ENCODE peak calls at places on chromosomes 11 and 22, in nine cellular contexts. M is left lung, J is uterus, W is SK-N-SH, K is cardiac fibroblast, O is SJCRH30, L is heart left ventricle, Z is GM23248, G is dorsolateral prefrontal cortex. A is an unnamed sample.

GRCh38 chr11:33227578-33228261 is 29.5 kb upstream of the HIPK3 start:
- DNase-seq in O (no peak), M (no peak), L (no peak), K (peak; percentile 70), G (no peak), W (no peak), J (no peak), Z (peak; percentile 65), A (no peak)

GRCh38 chr11:43541993-43542392 is 138.5 kb upstream of the HSD17B12 start:
- DNase-seq in Z (peak; percentile 53), W (no peak), J (no peak), O (no peak), L (no peak), M (no peak), G (no peak), K (no peak), A (no peak)

GRCh38 chr11:96254087-96254486 is 88.9 kb downstream of the MAML2 start:
- DNase-seq in J (no peak), L (peak; percentile 42), G (no peak), M (no peak), K (peak; percentile 79), W (no peak), O (peak; percentile 26), Z (peak; percentile 65), A (no peak)

GRCh38 chr22:17217179-17217578 is 2.1 kb downstream of the ADA2 start:
- DNase-seq in O (no peak), M (no peak), G (no peak), W (no peak), K (no peak), Z (no peak), J (no peak), L (no peak), A (peak; percentile 11)

GRCh38 chr11:121892863-121893262 is 223.2 kb downstream of the BLID start:
- DNase-seq in W (no peak), K (peak; percentile 74), O (no peak), J (no peak), L (no peak), G (no peak), Z (peak; percentile 81), M (no peak), A (no peak)

GRCh38 chr11:11810764-11811726 is 30.7 kb upstream of the USP47 start:
- DNase-seq in Z (no peak), O (no peak), G (no peak), J (no peak), W (no peak), M (no peak), L (no peak), K (no peak), A (peak; percentile 72)

GRCh38 chr22:31652129-31652528 is 9.9 kb downstream of the PISD start:
- DNase-seq in W (no peak), L (no peak), M (no peak), O (no peak), K (no peak), Z (no peak), G (no peak), J (no peak), A (no peak)

GRCh38 chr22:17284917-17285316 is 65.7 kb upstream of the ADA2 start:
- DNase-seq in W (no peak), G (no peak), M (no peak), L (no peak), Z (no peak), O (peak; percentile 0), J (no peak), K (no peak), A (peak; percentile 28)

GRCh38 chr11:102783720-102784119 is 3.3 kb upstream of the MMP10 start:
- DNase-seq in L (no peak), W (no peak), G (no peak), K (no peak), O (no peak), M (no peak), J (no peak), Z (no peak), A (no peak)

GRCh38 chr11:131909426-131910200 is 539.2 kb downstream of the NTM start:
- DNase-seq in O (no peak), L (no peak), M (no peak), Z (peak; percentile 58), J (no peak), K (peak; percentile 39), G (no peak), W (no peak), A (no peak)

GRCh38 chr11:84922212-84922805 is 704.8 kb downstream of the DLG2 start:
- DNase-seq in O (no peak), L (no peak), M (no peak), K (peak; percentile 3), G (no peak), W (no peak), J (no peak), Z (peak; percentile 32), A (no peak)
- H3K4me3 ChIP-seq in O (no peak overlapping the region), L (no peak overlapping the region), M (no peak overlapping the region), K (no peak overlapping the region), G (peak overlapping the region; percentile 28), W (no peak overlapping the region), J (no peak overlapping the region), Z (peak overlapping the region; percentile 52), A (peak overlapping the region; percentile 42)

GRCh38 chr22:50674606-50675552 is 2.3 kb downstream of the SHANK3 start:
- DNase-seq in W (peak; percentile 97), O (no peak), J (no peak), Z (peak; percentile 44), G (no peak), M (peak; percentile 75), L (no peak), K (no peak), A (peak; percentile 93)

GRCh38 chr22:50674127-50674493 is 1.5 kb downstream of the SHANK3 start:
- DNase-seq in W (peak; percentile 85), G (no peak), J (no peak), Z (no peak), K (no peak), M (no peak), L (no peak), O (no peak), A (no peak)

GRCh38 chr22:50676661-50677492 is 4.3 kb downstream of the SHANK3 start:
- DNase-seq in L (no peak), Z (no peak), M (no peak), K (no peak), G (no peak), O (no peak), J (no peak), W (peak; percentile 10), A (no peak)

GRCh38 chr22:50676211-50676636 is 3.6 kb downstream of the SHANK3 start:
- DNase-seq in W (no peak), Z (no peak), M (no peak), K (no peak), L (no peak), O (no peak), G (no peak), J (no peak), A (no peak)

DNA sequence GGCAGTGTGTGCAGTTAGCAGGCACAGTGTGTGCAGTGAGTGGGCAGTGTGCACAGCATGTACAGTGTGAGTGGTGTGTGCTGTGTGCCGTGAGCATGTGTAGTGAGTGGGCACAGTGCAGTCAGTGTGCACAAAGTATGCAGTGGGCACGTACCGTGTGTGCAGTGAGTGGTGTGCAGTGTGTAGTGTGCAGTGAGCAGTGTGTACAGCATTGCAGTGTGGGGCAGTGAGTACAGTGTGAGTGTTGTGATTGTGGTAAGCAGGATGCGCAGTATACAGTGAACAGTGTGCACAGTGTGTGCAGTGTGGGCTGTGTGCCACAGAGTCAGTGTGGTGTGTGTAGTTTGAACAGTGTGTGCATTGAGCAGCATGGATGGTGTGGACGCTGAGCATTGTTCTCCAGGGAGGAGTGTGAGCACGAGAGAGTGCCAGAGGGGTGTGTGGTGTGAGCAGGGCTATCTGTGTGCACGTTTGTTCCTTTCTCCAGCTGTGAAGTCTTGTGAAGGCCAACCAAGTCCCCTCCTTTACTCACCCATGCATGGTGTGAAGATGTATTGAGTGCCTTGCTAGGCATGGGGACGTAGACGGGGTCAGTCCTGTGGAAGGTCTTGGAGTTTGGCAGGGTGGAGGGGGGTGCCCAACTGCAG is 3.1 kb downstream of the SHANK3 start:
- DNase-seq in W (no peak), Z (no peak), L (no peak), J (no peak), G (no peak), K (no peak), O (no peak), M (no peak), A (no peak)
- H3K4me3 ChIP-seq in W (peak overlapping the region; percentile 60), Z (no peak overlapping the region), L (no peak overlapping the region), J (no peak overlapping the region), G (no peak overlapping the region), K (peak overlapping the region; percentile 50), O (no peak overlapping the region), M (peak overlapping the region; percentile 32), A (peak overlapping the region; percentile 55)

GRCh38 chr11:304915-305833 is 2.4 kb upstream of the IFITM2 start:
- DNase-seq in L (peak; percentile 59), K (peak; percentile 83), W (peak; percentile 82), J (peak; percentile 88), M (peak; percentile 63), O (peak; percentile 63), Z (peak; percentile 87), G (peak; percentile 64), A (no peak)
- H3K4me3 ChIP-seq in L (no peak overlapping the region), K (no peak overlapping the region), W (no peak overlapping the region), J (no peak overlapping the region), M (no peak overlapping the region), O (no peak overlapping the region), Z (no peak overlapping the region), G (no peak overlapping the region), A (no peak overlapping the region)

GRCh38 chr11:64337538-64338249 is 2.3 kb upstream of the CCDC88B start:
- DNase-seq in O (no peak), G (no peak), M (no peak), Z (no peak), L (no peak), J (no peak), K (no peak), W (no peak), A (no peak)

GRCh38 chr11:64341429-64341828 is 1.4 kb downstream of the CCDC88B start:
- DNase-seq in O (no peak), L (no peak), M (no peak), G (no peak), W (no peak), Z (no peak), J (no peak), K (no peak), A (peak; percentile 73)

GRCh38 chr11:64340671-64341335 is 799 bp downstream of the CCDC88B start:
- DNase-seq in L (peak; percentile 56), K (no peak), M (no peak), G (no peak), W (peak; percentile 81), O (no peak), J (no peak), Z (peak; percentile 25), A (peak; percentile 85)

GRCh38 chr11:64339319-64339718 is 685 bp upstream of the CCDC88B start:
- DNase-seq in Z (no peak), W (no peak), K (no peak), M (no peak), J (no peak), O (no peak), L (no peak), G (no peak), A (no peak)

DNA sequence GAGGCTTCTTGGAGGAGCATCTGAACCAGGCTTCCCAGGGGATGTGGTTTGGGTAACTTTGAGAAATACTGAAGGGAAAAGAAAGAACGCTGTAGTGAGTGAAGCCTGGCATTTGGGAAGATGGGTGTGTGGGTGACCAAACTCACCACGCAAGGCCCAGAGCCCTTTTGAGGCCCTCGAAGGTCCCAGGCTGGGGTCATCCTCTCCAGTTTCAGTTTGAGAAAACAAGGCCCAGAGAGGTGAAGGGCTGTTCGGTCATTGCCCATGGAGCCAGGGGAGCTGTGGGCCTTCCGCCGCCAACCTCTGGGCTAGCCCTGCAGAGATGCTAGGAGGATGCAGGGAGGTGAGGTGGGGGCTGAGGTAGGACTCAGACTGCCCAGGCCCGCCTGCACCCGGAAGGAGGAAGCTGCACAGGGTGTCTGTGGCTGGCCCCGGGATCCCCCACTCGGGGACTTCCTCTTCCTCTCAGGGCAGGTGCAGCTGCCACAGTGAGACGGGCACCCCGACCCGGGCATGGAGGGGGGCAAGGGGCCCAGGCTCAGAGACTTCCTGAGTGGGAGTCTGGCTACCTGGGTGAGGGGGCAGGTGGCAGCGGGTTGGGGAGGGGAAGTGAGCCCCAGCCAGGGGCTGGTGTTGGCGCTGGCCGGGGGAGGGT is at the start of gene CCDC88B:
- DNase-seq in G (no peak), J (no peak), O (no peak), Z (no peak), W (no peak), L (peak; percentile 62), M (peak; percentile 85), K (no peak), A (peak; percentile 90)
- H3K4me3 ChIP-seq in G (no peak within 1 kb of the TSS), J (no peak within 1 kb of the TSS), O (no peak within 1 kb of the TSS), Z (no peak within 1 kb of the TSS), W (no peak within 1 kb of the TSS), L (no peak within 1 kb of the TSS), M (no peak within 1 kb of the TSS), K (no peak within 1 kb of the TSS), A (no peak within 1 kb of the TSS)